ENCODE peak calls at places on chromosomes 12 and 14, in ten cellular contexts. S is HAP-1, Y is adipocyte, M is fibroblast of pulmonary artery, N is keratinocyte, G is dorsolateral prefrontal cortex, B is NT2/D1, R is lung, V is transverse colon, A is BE2C. D is an unnamed sample.

GRCh38 chr14:86973177-86973576 is 1019.8 kb downstream of the GALC start:
- DNase-seq in A (no peak), N (no peak), B (no peak), R (no peak), G (no peak), M (no peak), V (no peak), S (no peak), Y (no peak), D (no peak)

GRCh38 chr14:74636424-74637183 is 24.6 kb upstream of the LTBP2 start:
- DNase-seq in M (no peak), V (no peak), A (no peak), B (no peak), R (no peak), G (no peak), Y (peak; percentile 63), N (no peak), S (no peak), D (no peak)

GRCh38 chr12:54398995-54399793 is 14.7 kb upstream of the ZNF385A start:
- DNase-seq in Y (peak; percentile 89), V (peak; percentile 85), A (peak; percentile 83), N (no peak), S (peak; percentile 57), R (peak; percentile 83), M (peak; percentile 89), B (peak; percentile 77), G (peak; percentile 73), D (no peak)

GRCh38 chr14:19799880-19800279 is 3.7 kb upstream of the OR4N2 start:
- DNase-seq in S (no peak), G (no peak), B (no peak), Y (no peak), A (no peak), N (no peak), V (no peak), R (no peak), M (no peak), D (no peak)

GRCh38 chr12:42143401-42144173 is 1.1 kb downstream of the GXYLT1 start:
- DNase-seq in M (peak; percentile 43), V (no peak), G (no peak), B (no peak), R (no peak), Y (peak; percentile 48), N (no peak), S (peak; percentile 24), A (no peak), D (no peak)

GRCh38 chr12:122420471-122421262 is 1.8 kb downstream of the CLIP1 start:
- DNase-seq in S (no peak), N (no peak), M (no peak), V (no peak), G (no peak), Y (no peak), B (no peak), A (no peak), R (no peak), D (no peak)

GRCh38 chr14:54981698-54982097 is 45.2 kb downstream of the WDHD1 start:
- DNase-seq in Y (peak; percentile 60), N (no peak), M (peak; percentile 44), A (no peak), S (no peak), G (no peak), B (no peak), R (no peak), V (no peak), D (no peak)

GRCh38 chr12:84604541-84604940 is 308.1 kb downstream of the SLC6A15 start:
- DNase-seq in R (no peak), Y (peak; percentile 58), V (no peak), A (no peak), S (no peak), B (no peak), M (no peak), N (no peak), G (no peak), D (no peak)

DNA sequence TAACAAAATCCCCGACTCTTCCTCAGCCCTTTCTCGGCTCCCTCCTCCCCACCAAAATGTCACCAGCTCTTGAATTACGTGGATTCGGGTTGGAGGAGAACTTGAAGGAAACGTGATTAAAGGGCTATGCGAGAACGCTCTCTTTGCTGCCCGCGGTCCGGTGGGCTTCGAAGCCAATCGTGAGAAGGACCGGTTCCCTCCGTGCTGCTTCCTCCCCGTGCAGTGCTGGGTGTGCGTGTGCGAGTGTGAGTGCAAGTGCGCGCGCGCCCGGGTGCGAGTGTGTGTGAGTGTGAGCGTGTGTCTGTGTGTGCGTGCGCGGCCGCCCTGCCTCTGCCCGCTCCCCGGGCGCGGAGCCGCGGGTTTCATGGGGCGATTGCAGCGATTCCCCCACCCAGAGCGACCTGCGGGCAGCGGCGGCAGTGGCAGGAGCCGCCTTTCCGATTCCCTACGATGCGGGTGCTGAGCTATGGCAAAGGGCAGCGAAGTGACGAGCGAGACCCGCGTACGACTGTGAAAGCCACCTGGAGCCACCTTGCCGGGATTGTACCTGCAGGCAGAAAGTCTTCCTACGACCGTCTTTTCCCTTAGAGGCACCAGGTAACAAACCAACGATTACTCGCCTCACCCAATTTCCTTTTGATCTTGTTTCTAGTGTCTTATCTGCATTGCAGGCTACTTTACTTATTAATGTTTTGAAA is 1.4 kb downstream of the LRFN5 start:
- DNase-seq in S (no peak), M (no peak), V (no peak), A (no peak), G (peak; percentile 37), B (no peak), N (no peak), R (no peak), Y (no peak), D (no peak)
- H3K4me3 ChIP-seq in S (peak overlapping the region; percentile 51), M (peak overlapping the region; percentile 83), V (no peak overlapping the region), A (no peak overlapping the region), G (peak overlapping the region; percentile 68), B (peak overlapping the region; percentile 64), N (no peak overlapping the region), R (peak overlapping the region; percentile 22), Y (peak overlapping the region; percentile 85), D (peak overlapping the region; percentile 59)

DNA sequence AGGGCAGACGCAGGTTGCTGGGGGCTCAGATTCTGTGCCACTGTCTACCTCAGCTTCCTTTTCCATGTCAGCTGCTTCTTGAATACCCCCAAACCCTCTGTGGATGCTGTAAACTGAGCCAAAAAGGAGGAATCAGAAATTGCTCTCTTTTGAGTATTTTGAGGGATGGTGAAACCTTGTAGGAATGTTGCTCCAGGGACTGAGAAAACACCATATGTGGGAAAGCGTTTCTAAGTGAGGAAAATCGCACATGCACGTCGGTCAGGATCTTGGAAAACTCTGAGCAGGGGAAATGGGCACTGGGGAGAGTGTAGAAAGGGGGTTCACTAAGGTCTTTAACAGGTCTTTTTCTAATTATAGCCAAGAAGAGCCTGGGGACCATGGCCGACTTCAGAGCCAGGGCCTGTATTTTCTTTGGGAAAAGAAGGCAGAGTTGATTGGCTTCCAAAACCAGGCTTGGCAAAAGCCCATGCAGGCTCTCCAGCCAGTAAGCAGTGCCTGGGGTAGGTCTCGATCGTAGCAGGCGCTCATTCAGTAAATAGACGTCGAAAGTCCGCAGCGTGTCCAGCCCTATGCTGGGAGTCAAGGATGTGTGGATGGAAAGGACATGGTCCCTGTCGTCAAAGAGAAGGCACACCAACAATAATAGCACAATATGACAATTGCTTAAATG is 58.0 kb downstream of the NTF3 start:
- DNase-seq in R (no peak), S (no peak), B (no peak), N (no peak), V (no peak), M (no peak), A (no peak), G (no peak), Y (no peak), D (no peak)
- H3K4me3 ChIP-seq in R (no peak overlapping the region), S (no peak overlapping the region), B (no peak overlapping the region), N (no peak overlapping the region), V (no peak overlapping the region), M (no peak overlapping the region), A (no peak overlapping the region), G (no peak overlapping the region), Y (no peak overlapping the region), D (no peak overlapping the region)

GRCh38 chr12:26726956-26727355 is 106.0 kb downstream of the ITPR2 start:
- DNase-seq in M (no peak), Y (no peak), R (no peak), N (no peak), S (no peak), A (no peak), B (no peak), V (no peak), G (no peak), D (no peak)

GRCh38 chr12:26724309-26724702 is 108.7 kb downstream of the ITPR2 start:
- DNase-seq in G (no peak), N (no peak), V (no peak), S (no peak), M (no peak), B (no peak), Y (no peak), R (no peak), A (no peak), D (no peak)

GRCh38 chr12:26721800-26722199 is 111.2 kb downstream of the ITPR2 start:
- DNase-seq in Y (no peak), M (no peak), R (no peak), B (no peak), V (no peak), A (peak; percentile 62), S (no peak), G (no peak), N (no peak), D (no peak)

GRCh38 chr12:26725517-26725916 is 107.5 kb downstream of the ITPR2 start:
- DNase-seq in Y (no peak), S (no peak), M (no peak), B (no peak), N (no peak), A (no peak), R (no peak), G (no peak), V (no peak), D (no peak)

DNA sequence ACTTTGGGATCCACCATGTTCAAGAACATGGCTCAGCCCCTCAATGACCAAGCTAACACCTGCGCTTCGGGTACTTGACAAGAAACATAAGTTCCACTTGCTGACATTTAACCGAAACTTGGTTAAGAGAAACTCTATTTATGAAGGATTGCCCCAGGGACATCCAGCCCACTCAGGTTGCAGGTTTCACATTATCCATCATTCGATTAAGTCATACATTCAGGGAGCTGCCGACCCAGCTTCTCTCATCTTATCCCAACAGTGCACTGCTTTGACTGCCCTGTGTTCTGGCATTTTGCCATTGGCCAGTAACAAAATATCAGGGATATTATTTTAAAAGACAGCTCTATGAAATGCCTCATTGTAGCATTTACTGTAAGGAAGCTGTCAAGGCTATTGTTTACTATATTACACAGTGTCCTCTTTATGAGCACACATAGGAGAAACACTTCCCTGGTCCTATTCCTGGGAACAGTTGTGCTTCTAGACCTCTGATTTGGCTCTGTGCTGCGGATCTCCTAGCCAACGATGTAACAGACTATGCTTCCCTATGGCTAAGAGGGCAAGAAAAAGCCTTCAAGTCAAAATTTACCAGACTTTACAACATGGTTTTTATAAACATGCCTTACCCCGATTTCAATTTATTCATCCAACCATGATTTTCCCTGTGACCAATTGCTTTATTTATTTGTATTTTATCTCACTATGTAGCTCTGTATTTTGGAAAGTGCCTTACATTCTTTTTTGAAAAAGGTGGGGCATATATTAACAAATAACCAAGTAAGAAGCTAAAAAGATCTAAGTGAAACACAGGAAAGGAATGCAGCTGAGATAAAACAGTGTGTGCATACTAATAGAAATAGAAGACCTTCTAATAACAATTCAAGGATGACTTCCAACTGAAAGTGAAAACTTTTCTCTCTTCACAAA is 109.3 kb downstream of the ITPR2 start:
- DNase-seq in M (peak; percentile 76), G (no peak), N (no peak), S (no peak), B (no peak), R (no peak), Y (peak; percentile 31), A (peak; percentile 44), V (no peak), D (no peak)
- H3K4me3 ChIP-seq in M (peak overlapping the region; percentile 15), G (no peak overlapping the region), N (no peak overlapping the region), S (no peak overlapping the region), B (no peak overlapping the region), R (no peak overlapping the region), Y (peak overlapping the region; percentile 32), A (peak overlapping the region; percentile 14), V (no peak overlapping the region), D (no peak overlapping the region)

DNA sequence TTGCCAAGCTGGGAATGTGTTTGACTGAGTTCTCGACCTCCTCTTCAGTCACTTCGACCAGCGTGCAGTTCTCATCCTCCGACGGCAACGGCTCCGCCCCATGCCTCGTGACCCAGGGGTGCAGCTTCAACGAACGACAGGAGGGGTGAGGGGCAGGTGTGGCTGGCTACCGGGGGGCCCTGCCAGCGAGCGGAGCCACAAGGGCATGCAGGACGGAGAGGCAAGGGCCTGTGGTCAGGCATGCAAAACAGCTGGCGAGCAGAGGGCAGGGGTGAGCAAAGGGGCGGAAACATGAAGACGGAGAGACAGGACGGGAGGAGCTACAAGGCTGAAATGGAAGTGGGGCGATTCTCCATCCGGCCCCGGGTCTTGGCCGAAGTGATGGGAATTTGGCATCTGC is 38.7 kb downstream of the P2RX4 start:
- DNase-seq in G (no peak), A (no peak), V (peak; percentile 74), N (no peak), M (no peak), S (no peak), R (no peak), Y (no peak), B (no peak), D (no peak)
- H3K4me3 ChIP-seq in G (no peak overlapping the region), A (no peak overlapping the region), V (no peak overlapping the region), N (no peak overlapping the region), M (no peak overlapping the region), S (no peak overlapping the region), R (no peak overlapping the region), Y (no peak overlapping the region), B (no peak overlapping the region), D (no peak overlapping the region)